ENCODE peak calls at places on chromosome X, in six cellular contexts. T is left colon; R is AG08395; P is NCI-H1436; I is effector memory CD4-positive, alpha-beta T cell; K is lower lobe of right lung. O is an unnamed sample.

GRCh38 chrX:65926095-65927019 is 113.5 kb downstream of the VSIG4 start:
- DNase-seq in R (no peak), K (no peak), I (no peak), T (no peak), P (no peak), O (no peak)

GRCh38 chrX:20026278-20026677 is 35.4 kb upstream of the BCLAF3 start:
- DNase-seq in K (no peak), I (no peak), P (no peak), T (no peak), R (no peak), O (no peak)

GRCh38 chrX:50721771-50722521 is 92.0 kb downstream of the SHROOM4 start:
- DNase-seq in K (no peak), R (no peak), I (no peak), P (no peak), T (no peak), O (no peak)

GRCh38 chrX:7614616-7615015 is 228.4 kb upstream of the VCX start:
- DNase-seq in K (no peak), T (no peak), R (no peak), P (no peak), I (no peak), O (no peak)

GRCh38 chrX:46912673-46913491 is 661 bp downstream of the JADE3 start:
- DNase-seq in I (no peak), R (peak), K (peak), T (peak), P (no peak), O (peak)

GRCh38 chrX:20861113-20861512 is 513.1 kb upstream of the CNKSR2 start:
- DNase-seq in K (no peak), P (no peak), R (no peak), T (no peak), I (no peak), O (no peak)

GRCh38 chrX:24002792-24003191 is 24.2 kb downstream of the KLHL15 start:
- DNase-seq in T (no peak), P (no peak), K (no peak), R (no peak), I (no peak), O (no peak)

GRCh38 chrX:2928583-2929434 is at the start of gene ARSD:
- DNase-seq in T (peak), K (peak), I (peak), R (peak), P (no peak), O (peak)

GRCh38 chrX:153463031-153463430 is 7.3 kb downstream of the HAUS7 start:
- DNase-seq in P (no peak), I (no peak), T (no peak), K (no peak), R (no peak), O (no peak)

GRCh38 chrX:150762258-150762867 is 69.2 kb downstream of the MTMR1 start:
- DNase-seq in I (no peak), R (no peak), T (no peak), K (no peak), P (no peak), O (no peak)

GRCh38 chrX:132615396-132616131 is 126.7 kb upstream of the MBNL3 start:
- DNase-seq in T (peak), K (peak), I (peak), R (no peak), P (peak), O (no peak)

GRCh38 chrX:134760671-134761070 is 102.4 kb upstream of the PLAC1 start:
- DNase-seq in K (no peak), I (no peak), P (no peak), R (no peak), T (no peak), O (no peak)

GRCh38 chrX:111006119-111006518 is 89.9 kb upstream of the PAK3 start:
- DNase-seq in T (no peak), K (no peak), P (no peak), I (no peak), R (no peak), O (no peak)

GRCh38 chrX:48769230-48769629 is 7.7 kb downstream of the GLOD5 start:
- DNase-seq in T (no peak), P (no peak), R (no peak), K (no peak), I (no peak), O (no peak)

GRCh38 chrX:110407910-110408545 is 49.4 kb downstream of the RTL9 start:
- DNase-seq in I (no peak), P (peak), R (peak), K (no peak), T (peak), O (peak)

GRCh38 chrX:55582447-55582846 is 40.8 kb upstream of the FOXR2 start:
- DNase-seq in T (no peak), I (no peak), P (no peak), K (no peak), R (no peak), O (no peak)

GRCh38 chrX:2483398-2483797 is 17.4 kb downstream of the DHRSX start:
- DNase-seq in T (no peak), I (no peak), R (no peak), P (no peak), K (peak), O (no peak)

GRCh38 chrX:23787745-23788118 is 4.8 kb downstream of the SAT1 start:
- DNase-seq in T (no peak), P (no peak), K (no peak), R (no peak), I (no peak), O (no peak)

GRCh38 chrX:56385336-56385735 is 153.2 kb downstream of the KLF8 start:
- DNase-seq in P (no peak), R (no peak), K (no peak), T (no peak), I (no peak), O (no peak)

GRCh38 chrX:97267376-97267775 is 383.7 kb downstream of the RPA4 start:
- DNase-seq in I (no peak), T (no peak), K (no peak), P (no peak), R (no peak), O (no peak)

GRCh38 chrX:147476008-147476407 is 435.7 kb upstream of the FMR1 start:
- DNase-seq in K (no peak), I (no peak), P (peak), R (no peak), T (no peak), O (no peak)

GRCh38 chrX:14591976-14592375 is 62.6 kb downstream of the GLRA2 start:
- DNase-seq in K (no peak), I (no peak), R (peak), T (no peak), P (no peak), O (no peak)

GRCh38 chrX:10011991-10012390 is 44.8 kb downstream of the CLDN34 start:
- DNase-seq in P (peak), I (no peak), K (peak), R (no peak), T (no peak), O (no peak)

GRCh38 chrX:153903238-153903980 is 1.1 kb upstream of the AVPR2 start:
- DNase-seq in T (no peak), R (no peak), I (no peak), K (no peak), P (no peak), O (no peak)

GRCh38 chrX:15679246-15679645 is 14.6 kb upstream of the CLTRN start:
- DNase-seq in R (no peak), T (no peak), P (no peak), K (no peak), I (no peak), O (no peak)

GRCh38 chrX:119755981-119756533 is 2.3 kb upstream of the SOWAHD start:
- DNase-seq in I (peak), R (no peak), P (no peak), K (peak), T (peak), O (no peak)

GRCh38 chrX:155774387-155774786 is 106.8 kb upstream of the VAMP7 start:
- DNase-seq in T (no peak), K (no peak), P (no peak), R (no peak), I (no peak), O (no peak)